ENCODE peak calls at places on chromosomes 3 and 15, in six cellular contexts. One of them, this sample, is unnamed.

GRCh38 chr3:53067571-53067970 is 21.7 kb upstream of the SFMBT1 start:
- DNase-seq in CD4-positive, CD25-positive, alpha-beta regulatory T cell: no peak
- DNase-seq in pancreas: peak
- DNase-seq in T-helper 1 cell: no peak
- DNase-seq in COLO829: no peak
- DNase-seq in globus pallidus: no peak
- DNase-seq in this sample: no peak

GRCh38 chr3:123116116-123116515 is 49.3 kb downstream of the PDIA5 start:
- DNase-seq in CD4-positive, CD25-positive, alpha-beta regulatory T cell: no peak
- DNase-seq in pancreas: no peak
- DNase-seq in T-helper 1 cell: no peak
- DNase-seq in COLO829: no peak
- DNase-seq in globus pallidus: no peak
- DNase-seq in this sample: no peak

GRCh38 chr15:26087881-26088280 is 224.8 kb upstream of the ATP10A start:
- DNase-seq in CD4-positive, CD25-positive, alpha-beta regulatory T cell: no peak
- DNase-seq in pancreas: no peak
- DNase-seq in T-helper 1 cell: no peak
- DNase-seq in COLO829: no peak
- DNase-seq in globus pallidus: no peak
- DNase-seq in this sample: no peak

GRCh38 chr3:48400824-48401433 is 28.9 kb downstream of the FBXW12 start:
- DNase-seq in CD4-positive, CD25-positive, alpha-beta regulatory T cell: peak
- DNase-seq in pancreas: no peak
- DNase-seq in T-helper 1 cell: no peak
- DNase-seq in COLO829: peak
- DNase-seq in globus pallidus: peak
- DNase-seq in this sample: peak

GRCh38 chr3:140599496-140599895 is 78.4 kb upstream of the TRIM42 start:
- DNase-seq in CD4-positive, CD25-positive, alpha-beta regulatory T cell: no peak
- DNase-seq in pancreas: no peak
- DNase-seq in T-helper 1 cell: no peak
- DNase-seq in COLO829: no peak
- DNase-seq in globus pallidus: no peak
- DNase-seq in this sample: no peak

GRCh38 chr15:40309344-40309862 is 1.7 kb upstream of the PLCB2 start:
- DNase-seq in CD4-positive, CD25-positive, alpha-beta regulatory T cell: no peak
- DNase-seq in pancreas: no peak
- DNase-seq in T-helper 1 cell: no peak
- DNase-seq in COLO829: no peak
- DNase-seq in globus pallidus: no peak
- DNase-seq in this sample: no peak

GRCh38 chr3:112650472-112650871 is 9.5 kb upstream of the CCDC80 start:
- DNase-seq in CD4-positive, CD25-positive, alpha-beta regulatory T cell: no peak
- DNase-seq in pancreas: no peak
- DNase-seq in T-helper 1 cell: no peak
- DNase-seq in COLO829: no peak
- DNase-seq in globus pallidus: no peak
- DNase-seq in this sample: no peak

GRCh38 chr3:47976135-47976758 is 40.0 kb downstream of the MAP4 start:
- DNase-seq in CD4-positive, CD25-positive, alpha-beta regulatory T cell: no peak
- DNase-seq in pancreas: no peak
- DNase-seq in T-helper 1 cell: no peak
- DNase-seq in COLO829: no peak
- DNase-seq in globus pallidus: no peak
- DNase-seq in this sample: no peak

GRCh38 chr3:107524214-107525100 is 1.7 kb downstream of the BBX start:
- DNase-seq in CD4-positive, CD25-positive, alpha-beta regulatory T cell: peak
- DNase-seq in pancreas: peak
- DNase-seq in T-helper 1 cell: peak
- DNase-seq in COLO829: peak
- DNase-seq in globus pallidus: peak
- DNase-seq in this sample: peak

GRCh38 chr3:42431099-42431498 is 20.7 kb upstream of the LYZL4 start:
- DNase-seq in CD4-positive, CD25-positive, alpha-beta regulatory T cell: no peak
- DNase-seq in pancreas: no peak
- DNase-seq in T-helper 1 cell: no peak
- DNase-seq in COLO829: no peak
- DNase-seq in globus pallidus: no peak
- DNase-seq in this sample: no peak

GRCh38 chr3:102790742-102791141 is 355.9 kb downstream of the ZPLD1 start:
- DNase-seq in CD4-positive, CD25-positive, alpha-beta regulatory T cell: no peak
- DNase-seq in pancreas: no peak
- DNase-seq in T-helper 1 cell: no peak
- DNase-seq in COLO829: no peak
- DNase-seq in globus pallidus: no peak
- DNase-seq in this sample: no peak

GRCh38 chr3:45123030-45123429 is 23.1 kb downstream of the CDCP1 start:
- DNase-seq in CD4-positive, CD25-positive, alpha-beta regulatory T cell: no peak
- DNase-seq in pancreas: no peak
- DNase-seq in T-helper 1 cell: no peak
- DNase-seq in COLO829: no peak
- DNase-seq in globus pallidus: no peak
- DNase-seq in this sample: no peak

GRCh38 chr3:149393355-149394165 is 16.1 kb upstream of the TM4SF1 start:
- DNase-seq in CD4-positive, CD25-positive, alpha-beta regulatory T cell: no peak
- DNase-seq in pancreas: no peak
- DNase-seq in T-helper 1 cell: no peak
- DNase-seq in COLO829: peak
- DNase-seq in globus pallidus: peak
- DNase-seq in this sample: peak

GRCh38 chr15:67080118-67080899 is 14.9 kb downstream of the SMAD3 start:
- DNase-seq in CD4-positive, CD25-positive, alpha-beta regulatory T cell: no peak
- DNase-seq in pancreas: no peak
- DNase-seq in T-helper 1 cell: no peak
- DNase-seq in COLO829: no peak
- DNase-seq in globus pallidus: no peak
- DNase-seq in this sample: peak

GRCh38 chr3:138066383-138066782 is 49.0 kb downstream of the DZIP1L start:
- DNase-seq in CD4-positive, CD25-positive, alpha-beta regulatory T cell: no peak
- DNase-seq in pancreas: no peak
- DNase-seq in T-helper 1 cell: no peak
- DNase-seq in COLO829: no peak
- DNase-seq in globus pallidus: no peak
- DNase-seq in this sample: no peak

GRCh38 chr3:13636186-13636585 is 87.3 kb downstream of the FBLN2 start:
- DNase-seq in CD4-positive, CD25-positive, alpha-beta regulatory T cell: no peak
- DNase-seq in pancreas: no peak
- DNase-seq in T-helper 1 cell: no peak
- DNase-seq in COLO829: no peak
- DNase-seq in globus pallidus: no peak
- DNase-seq in this sample: no peak

GRCh38 chr3:2623463-2623862 is 486.7 kb downstream of the IL5RA start:
- DNase-seq in CD4-positive, CD25-positive, alpha-beta regulatory T cell: no peak
- DNase-seq in pancreas: no peak
- DNase-seq in T-helper 1 cell: no peak
- DNase-seq in COLO829: no peak
- DNase-seq in globus pallidus: no peak
- DNase-seq in this sample: no peak

GRCh38 chr3:62723171-62723570 is 152.0 kb downstream of the CADPS start:
- DNase-seq in CD4-positive, CD25-positive, alpha-beta regulatory T cell: no peak
- DNase-seq in pancreas: no peak
- DNase-seq in T-helper 1 cell: no peak
- DNase-seq in COLO829: no peak
- DNase-seq in globus pallidus: no peak
- DNase-seq in this sample: no peak

GRCh38 chr3:198027799-198028390 is 67.9 kb downstream of the LMLN start:
- DNase-seq in CD4-positive, CD25-positive, alpha-beta regulatory T cell: no peak
- DNase-seq in pancreas: no peak
- DNase-seq in T-helper 1 cell: no peak
- DNase-seq in COLO829: no peak
- DNase-seq in globus pallidus: no peak
- DNase-seq in this sample: no peak

GRCh38 chr15:67300266-67300914 is 45.8 kb downstream of the IQCH start:
- DNase-seq in CD4-positive, CD25-positive, alpha-beta regulatory T cell: no peak
- DNase-seq in pancreas: no peak
- DNase-seq in T-helper 1 cell: no peak
- DNase-seq in COLO829: no peak
- DNase-seq in globus pallidus: no peak
- DNase-seq in this sample: no peak

GRCh38 chr3:30370681-30371271 is 235.6 kb upstream of the TGFBR2 start:
- DNase-seq in CD4-positive, CD25-positive, alpha-beta regulatory T cell: no peak
- DNase-seq in pancreas: no peak
- DNase-seq in T-helper 1 cell: no peak
- DNase-seq in COLO829: no peak
- DNase-seq in globus pallidus: no peak
- DNase-seq in this sample: no peak

GRCh38 chr15:85041230-85041629 is 59.6 kb downstream of the PDE8A start:
- DNase-seq in CD4-positive, CD25-positive, alpha-beta regulatory T cell: no peak
- DNase-seq in pancreas: no peak
- DNase-seq in T-helper 1 cell: no peak
- DNase-seq in COLO829: no peak
- DNase-seq in globus pallidus: peak
- DNase-seq in this sample: no peak

GRCh38 chr3:150286390-150287147 is 121.5 kb upstream of the TSC22D2 start:
- DNase-seq in CD4-positive, CD25-positive, alpha-beta regulatory T cell: peak
- DNase-seq in pancreas: no peak
- DNase-seq in T-helper 1 cell: no peak
- DNase-seq in COLO829: peak
- DNase-seq in globus pallidus: peak
- DNase-seq in this sample: no peak

GRCh38 chr3:32975891-32976290 is 24.4 kb downstream of the CCR4 start:
- DNase-seq in CD4-positive, CD25-positive, alpha-beta regulatory T cell: no peak
- DNase-seq in pancreas: no peak
- DNase-seq in T-helper 1 cell: no peak
- DNase-seq in COLO829: no peak
- DNase-seq in globus pallidus: no peak
- DNase-seq in this sample: no peak

GRCh38 chr3:65746848-65747247 is 291.9 kb downstream of the MAGI1 start:
- DNase-seq in CD4-positive, CD25-positive, alpha-beta regulatory T cell: no peak
- DNase-seq in pancreas: no peak
- DNase-seq in T-helper 1 cell: no peak
- DNase-seq in COLO829: no peak
- DNase-seq in globus pallidus: no peak
- DNase-seq in this sample: no peak

This sample was measured in lung.